ENCODE peak calls at places on chromosome 3, in eight cellular contexts. One of them, this sample, is unnamed.

GRCh38 chr3:189132125-189132744 is 39.5 kb upstream of the TPRG1 start:
- DNase-seq in AG10803: peak
- DNase-seq in stimulated activated naive CD8-positive, alpha-beta T cell treated with anti-CD3 and anti-CD28 coated beads, Interleukin-15, Interleukin-2, amounts not matched to agents 100 U/mL and 50 U/mL, for 24 hours: peak
- DNase-seq in ureter: peak
- DNase-seq in AG08395: peak
- DNase-seq in activated CD8-positive, alpha-beta memory T cell treated with anti-CD3 and anti-CD28 coated beads for 48 hours: peak
- DNase-seq in HT1080: peak
- DNase-seq in stimulated activated CD4-positive, alpha-beta T cell treated with anti-CD3 and anti-CD28 coated beads, Interleukin-1b, Interleukin-23, amount 100 ng/mL, for 1 hour: peak
- DNase-seq in this sample: peak

GRCh38 chr3:101675709-101676218 is 1.2 kb downstream of the ZBTB11 start:
- DNase-seq in AG08395: no peak
- DNase-seq in stimulated activated naive CD8-positive, alpha-beta T cell treated with anti-CD3 and anti-CD28 coated beads, Interleukin-15, Interleukin-2, amounts not matched to agents 100 U/mL and 50 U/mL, for 24 hours: no peak
- DNase-seq in activated CD8-positive, alpha-beta memory T cell treated with anti-CD3 and anti-CD28 coated beads for 48 hours: no peak
- DNase-seq in ureter: peak
- DNase-seq in HT1080: no peak
- DNase-seq in stimulated activated CD4-positive, alpha-beta T cell treated with anti-CD3 and anti-CD28 coated beads, Interleukin-1b, Interleukin-23, amount 100 ng/mL, for 1 hour: no peak
- DNase-seq in AG10803: no peak
- DNase-seq in this sample: peak

GRCh38 chr3:164419220-164419619 is 659.1 kb downstream of the SI start:
- DNase-seq in activated CD8-positive, alpha-beta memory T cell treated with anti-CD3 and anti-CD28 coated beads for 48 hours: no peak
- DNase-seq in AG08395: no peak
- DNase-seq in HT1080: no peak
- DNase-seq in ureter: no peak
- DNase-seq in AG10803: no peak
- DNase-seq in stimulated activated naive CD8-positive, alpha-beta T cell treated with anti-CD3 and anti-CD28 coated beads, Interleukin-15, Interleukin-2, amounts not matched to agents 100 U/mL and 50 U/mL, for 24 hours: no peak
- DNase-seq in stimulated activated CD4-positive, alpha-beta T cell treated with anti-CD3 and anti-CD28 coated beads, Interleukin-1b, Interleukin-23, amount 100 ng/mL, for 1 hour: no peak
- DNase-seq in this sample: no peak

GRCh38 chr3:126056681-126057546 is 27.0 kb downstream of the SLC41A3 start:
- DNase-seq in activated CD8-positive, alpha-beta memory T cell treated with anti-CD3 and anti-CD28 coated beads for 48 hours: no peak
- DNase-seq in AG08395: no peak
- DNase-seq in stimulated activated naive CD8-positive, alpha-beta T cell treated with anti-CD3 and anti-CD28 coated beads, Interleukin-15, Interleukin-2, amounts not matched to agents 100 U/mL and 50 U/mL, for 24 hours: no peak
- DNase-seq in stimulated activated CD4-positive, alpha-beta T cell treated with anti-CD3 and anti-CD28 coated beads, Interleukin-1b, Interleukin-23, amount 100 ng/mL, for 1 hour: no peak
- DNase-seq in AG10803: no peak
- DNase-seq in ureter: no peak
- DNase-seq in HT1080: peak
- DNase-seq in this sample: no peak

GRCh38 chr3:126350502-126351085 is 6.6 kb downstream of the KLF15 start:
- DNase-seq in HT1080: no peak
- DNase-seq in AG08395: no peak
- DNase-seq in stimulated activated CD4-positive, alpha-beta T cell treated with anti-CD3 and anti-CD28 coated beads, Interleukin-1b, Interleukin-23, amount 100 ng/mL, for 1 hour: no peak
- DNase-seq in stimulated activated naive CD8-positive, alpha-beta T cell treated with anti-CD3 and anti-CD28 coated beads, Interleukin-15, Interleukin-2, amounts not matched to agents 100 U/mL and 50 U/mL, for 24 hours: no peak
- DNase-seq in AG10803: no peak
- DNase-seq in activated CD8-positive, alpha-beta memory T cell treated with anti-CD3 and anti-CD28 coated beads for 48 hours: no peak
- DNase-seq in ureter: no peak
- DNase-seq in this sample: no peak

GRCh38 chr3:186930143-186930638 is at the start of gene ST6GAL1:
- DNase-seq in ureter: peak
- DNase-seq in stimulated activated CD4-positive, alpha-beta T cell treated with anti-CD3 and anti-CD28 coated beads, Interleukin-1b, Interleukin-23, amount 100 ng/mL, for 1 hour: no peak
- DNase-seq in HT1080: peak
- DNase-seq in AG08395: peak
- DNase-seq in activated CD8-positive, alpha-beta memory T cell treated with anti-CD3 and anti-CD28 coated beads for 48 hours: peak
- DNase-seq in stimulated activated naive CD8-positive, alpha-beta T cell treated with anti-CD3 and anti-CD28 coated beads, Interleukin-15, Interleukin-2, amounts not matched to agents 100 U/mL and 50 U/mL, for 24 hours: peak
- DNase-seq in AG10803: no peak
- DNase-seq in this sample: peak

GRCh38 chr3:177832862-177833261 is 635.6 kb upstream of the TBL1XR1 start:
- DNase-seq in stimulated activated CD4-positive, alpha-beta T cell treated with anti-CD3 and anti-CD28 coated beads, Interleukin-1b, Interleukin-23, amount 100 ng/mL, for 1 hour: no peak
- DNase-seq in AG10803: peak
- DNase-seq in stimulated activated naive CD8-positive, alpha-beta T cell treated with anti-CD3 and anti-CD28 coated beads, Interleukin-15, Interleukin-2, amounts not matched to agents 100 U/mL and 50 U/mL, for 24 hours: no peak
- DNase-seq in HT1080: no peak
- DNase-seq in ureter: no peak
- DNase-seq in activated CD8-positive, alpha-beta memory T cell treated with anti-CD3 and anti-CD28 coated beads for 48 hours: no peak
- DNase-seq in AG08395: no peak
- DNase-seq in this sample: no peak

GRCh38 chr3:171838218-171838720 is 4.9 kb upstream of the TMEM212 start:
- DNase-seq in activated CD8-positive, alpha-beta memory T cell treated with anti-CD3 and anti-CD28 coated beads for 48 hours: no peak
- DNase-seq in stimulated activated CD4-positive, alpha-beta T cell treated with anti-CD3 and anti-CD28 coated beads, Interleukin-1b, Interleukin-23, amount 100 ng/mL, for 1 hour: no peak
- DNase-seq in AG08395: peak
- DNase-seq in ureter: no peak
- DNase-seq in AG10803: peak
- DNase-seq in stimulated activated naive CD8-positive, alpha-beta T cell treated with anti-CD3 and anti-CD28 coated beads, Interleukin-15, Interleukin-2, amounts not matched to agents 100 U/mL and 50 U/mL, for 24 hours: no peak
- DNase-seq in HT1080: peak
- DNase-seq in this sample: no peak

GRCh38 chr3:186882881-186883685 is 40.6 kb downstream of the ADIPOQ start:
- DNase-seq in HT1080: peak
- DNase-seq in ureter: no peak
- DNase-seq in AG08395: peak
- DNase-seq in stimulated activated naive CD8-positive, alpha-beta T cell treated with anti-CD3 and anti-CD28 coated beads, Interleukin-15, Interleukin-2, amounts not matched to agents 100 U/mL and 50 U/mL, for 24 hours: peak
- DNase-seq in AG10803: peak
- DNase-seq in activated CD8-positive, alpha-beta memory T cell treated with anti-CD3 and anti-CD28 coated beads for 48 hours: peak
- DNase-seq in stimulated activated CD4-positive, alpha-beta T cell treated with anti-CD3 and anti-CD28 coated beads, Interleukin-1b, Interleukin-23, amount 100 ng/mL, for 1 hour: no peak
- DNase-seq in this sample: peak

GRCh38 chr3:148816427-148816826 is 11.2 kb upstream of the CPB1 start:
- DNase-seq in AG10803: no peak
- DNase-seq in stimulated activated naive CD8-positive, alpha-beta T cell treated with anti-CD3 and anti-CD28 coated beads, Interleukin-15, Interleukin-2, amounts not matched to agents 100 U/mL and 50 U/mL, for 24 hours: no peak
- DNase-seq in AG08395: no peak
- DNase-seq in ureter: no peak
- DNase-seq in HT1080: no peak
- DNase-seq in activated CD8-positive, alpha-beta memory T cell treated with anti-CD3 and anti-CD28 coated beads for 48 hours: no peak
- DNase-seq in stimulated activated CD4-positive, alpha-beta T cell treated with anti-CD3 and anti-CD28 coated beads, Interleukin-1b, Interleukin-23, amount 100 ng/mL, for 1 hour: no peak
- DNase-seq in this sample: no peak

GRCh38 chr3:12768579-12769527 is 9.8 kb upstream of the TMEM40 start:
- DNase-seq in activated CD8-positive, alpha-beta memory T cell treated with anti-CD3 and anti-CD28 coated beads for 48 hours: no peak
- DNase-seq in AG10803: no peak
- DNase-seq in ureter: no peak
- DNase-seq in AG08395: no peak
- DNase-seq in stimulated activated naive CD8-positive, alpha-beta T cell treated with anti-CD3 and anti-CD28 coated beads, Interleukin-15, Interleukin-2, amounts not matched to agents 100 U/mL and 50 U/mL, for 24 hours: no peak
- DNase-seq in HT1080: no peak
- DNase-seq in stimulated activated CD4-positive, alpha-beta T cell treated with anti-CD3 and anti-CD28 coated beads, Interleukin-1b, Interleukin-23, amount 100 ng/mL, for 1 hour: no peak
- DNase-seq in this sample: no peak

GRCh38 chr3:159416854-159417253 is 571.8 kb upstream of the IL12A start:
- DNase-seq in HT1080: peak
- DNase-seq in activated CD8-positive, alpha-beta memory T cell treated with anti-CD3 and anti-CD28 coated beads for 48 hours: no peak
- DNase-seq in stimulated activated naive CD8-positive, alpha-beta T cell treated with anti-CD3 and anti-CD28 coated beads, Interleukin-15, Interleukin-2, amounts not matched to agents 100 U/mL and 50 U/mL, for 24 hours: no peak
- DNase-seq in AG10803: peak
- DNase-seq in stimulated activated CD4-positive, alpha-beta T cell treated with anti-CD3 and anti-CD28 coated beads, Interleukin-1b, Interleukin-23, amount 100 ng/mL, for 1 hour: no peak
- DNase-seq in ureter: no peak
- DNase-seq in AG08395: no peak
- DNase-seq in this sample: no peak

GRCh38 chr3:67400476-67400875 is 253.9 kb downstream of the SUCLG2 start:
- DNase-seq in AG10803: no peak
- DNase-seq in stimulated activated CD4-positive, alpha-beta T cell treated with anti-CD3 and anti-CD28 coated beads, Interleukin-1b, Interleukin-23, amount 100 ng/mL, for 1 hour: no peak
- DNase-seq in ureter: no peak
- DNase-seq in HT1080: no peak
- DNase-seq in AG08395: no peak
- DNase-seq in activated CD8-positive, alpha-beta memory T cell treated with anti-CD3 and anti-CD28 coated beads for 48 hours: no peak
- DNase-seq in stimulated activated naive CD8-positive, alpha-beta T cell treated with anti-CD3 and anti-CD28 coated beads, Interleukin-15, Interleukin-2, amounts not matched to agents 100 U/mL and 50 U/mL, for 24 hours: no peak
- DNase-seq in this sample: no peak